ENCODE peak calls at places on chromosomes 5 and 9, in nine cellular contexts. J is effector memory CD8-positive, alpha-beta T cell; K is NAMALWA; U is RWPE1; M is SK-N-SH; I is activated CD4-positive, alpha-beta T cell treated with anti-CD3 and anti-CD28 coated beads for 36 hours; S is dorsolateral prefrontal cortex; E is cardiac muscle cell; Z is aorta. F is an unnamed sample.

GRCh38 chr9:95742821-95743220 is 132.7 kb upstream of the ERCC6L2 start:
- DNase-seq in J (no peak), M (no peak), K (no peak), Z (no peak), I (no peak), U (no peak), S (no peak), E (no peak), F (no peak)

GRCh38 chr5:53425598-53426516 is 54.6 kb upstream of the FST start:
- DNase-seq in K (peak), I (peak), E (peak), Z (no peak), J (no peak), M (peak), U (peak), S (no peak), F (no peak)

GRCh38 chr9:130352586-130353285 is 87.2 kb downstream of the HMCN2 start:
- DNase-seq in J (no peak), E (no peak), I (no peak), Z (no peak), M (no peak), U (no peak), S (no peak), K (no peak), F (no peak)

GRCh38 chr5:57494104-57495098 is 11.8 kb upstream of the ACTBL2 start:
- DNase-seq in S (no peak), U (peak), E (peak), Z (peak), K (no peak), M (no peak), I (peak), J (no peak), F (no peak)

GRCh38 chr5:133990396-133990795 is 14.4 kb downstream of the VDAC1 start:
- DNase-seq in Z (no peak), K (peak), E (no peak), S (no peak), J (no peak), M (no peak), I (no peak), U (no peak), F (no peak)

GRCh38 chr5:1655496-1656270 is 131.9 kb upstream of the LPCAT1 start:
- DNase-seq in M (peak), K (no peak), E (no peak), U (no peak), J (no peak), Z (no peak), I (no peak), S (no peak), F (peak)

GRCh38 chr9:114004221-114004716 is 73.8 kb downstream of the AMBP start:
- DNase-seq in K (no peak), S (peak), E (peak), M (no peak), Z (peak), U (no peak), I (no peak), J (no peak), F (peak)

GRCh38 chr5:159969966-159970365 is 39.0 kb upstream of the TTC1 start:
- DNase-seq in U (no peak), J (no peak), I (no peak), M (no peak), S (no peak), E (no peak), K (no peak), Z (no peak), F (no peak)

GRCh38 chr5:172411423-172412111 is 42.8 kb downstream of the SH3PXD2B start:
- DNase-seq in J (no peak), Z (no peak), S (no peak), U (no peak), K (no peak), M (no peak), I (peak), E (no peak), F (no peak)

GRCh38 chr5:133273661-133274596 is 222.1 kb downstream of the HSPA4 start:
- DNase-seq in M (no peak), U (no peak), S (no peak), Z (no peak), E (no peak), J (no peak), K (no peak), I (no peak), F (no peak)

GRCh38 chr9:37619806-37620205 is 27.4 kb upstream of the TOMM5 start:
- DNase-seq in Z (no peak), S (no peak), M (no peak), K (no peak), J (no peak), E (no peak), I (no peak), U (no peak), F (no peak)

GRCh38 chr5:108430931-108431608 is 49.2 kb upstream of the FBXL17 start:
- DNase-seq in J (no peak), U (no peak), K (no peak), Z (no peak), I (no peak), M (no peak), E (no peak), S (no peak), F (no peak)

GRCh38 chr5:92916036-92916435 is 665.0 kb downstream of the NR2F1-AS1 start:
- DNase-seq in U (peak), I (no peak), S (no peak), Z (no peak), E (no peak), J (no peak), K (no peak), M (no peak), F (no peak)

GRCh38 chr5:1068895-1069719 is 42.8 kb downstream of the SLC12A7 start:
- DNase-seq in I (no peak), S (no peak), K (no peak), U (no peak), E (no peak), M (no peak), J (no peak), Z (no peak), F (no peak)

GRCh38 chr5:55039843-55040242 is 15.8 kb downstream of the GZMK start:
- DNase-seq in J (no peak), I (no peak), K (no peak), E (no peak), M (no peak), S (no peak), Z (no peak), U (no peak), F (no peak)

GRCh38 chr5:34586117-34586885 is 69.8 kb upstream of the RAI14 start:
- DNase-seq in K (no peak), I (peak), M (no peak), S (no peak), E (no peak), U (peak), J (no peak), Z (no peak), F (no peak)

GRCh38 chr9:133931059-133931458 is 61.1 kb downstream of the VAV2 start:
- DNase-seq in M (no peak), E (no peak), Z (no peak), U (no peak), I (no peak), K (no peak), S (no peak), J (no peak), F (no peak)

GRCh38 chr9:4138781-4139180 is 161.1 kb downstream of the GLIS3 start:
- DNase-seq in I (no peak), J (no peak), M (no peak), U (no peak), K (no peak), S (no peak), E (no peak), Z (no peak), F (no peak)

GRCh38 chr9:136697146-136697820 is 10.0 kb upstream of the AGPAT2 start:
- DNase-seq in J (no peak), Z (no peak), M (no peak), S (no peak), K (no peak), I (no peak), U (no peak), E (no peak), F (no peak)

GRCh38 chr5:175900131-175900530 is 28.8 kb downstream of the CPLX2 start:
- DNase-seq in U (no peak), E (no peak), Z (no peak), K (no peak), J (no peak), I (no peak), S (peak), M (no peak), F (no peak)

GRCh38 chr5:172114875-172115422 is 73.1 kb downstream of the STK10 start:
- DNase-seq in M (no peak), Z (no peak), E (no peak), U (no peak), I (peak), J (peak), S (no peak), K (peak), F (peak)

GRCh38 chr5:80408976-80409926 is 1.4 kb downstream of the ZFYVE16 start:
- DNase-seq in I (no peak), U (no peak), S (no peak), M (peak), K (peak), E (peak), J (no peak), Z (no peak), F (no peak)

GRCh38 chr9:76610009-76610352 is 151.0 kb downstream of the GCNT1 start:
- DNase-seq in I (no peak), S (peak), M (no peak), K (no peak), Z (peak), J (no peak), U (no peak), E (no peak), F (no peak)

GRCh38 chr9:121434946-121435345 is 64.7 kb downstream of the GGTA1 start:
- DNase-seq in U (no peak), I (no peak), S (no peak), E (peak), M (no peak), J (no peak), K (no peak), Z (no peak), F (no peak)

GRCh38 chr5:93280518-93280917 is 300.5 kb downstream of the NR2F1-AS1 start:
- DNase-seq in K (no peak), E (no peak), U (no peak), J (no peak), S (no peak), I (no peak), M (no peak), Z (no peak), F (no peak)

GRCh38 chr5:140090251-140090650 is 23.7 kb upstream of the PURA start:
- DNase-seq in K (no peak), U (no peak), Z (no peak), I (no peak), J (no peak), M (no peak), S (no peak), E (no peak), F (no peak)

GRCh38 chr9:135239769-135240141 is 152.3 kb downstream of the OLFM1 start:
- DNase-seq in M (no peak), E (no peak), S (no peak), I (no peak), J (no peak), Z (no peak), U (no peak), K (no peak), F (peak)

GRCh38 chr9:132201780-132202703 is 40.2 kb downstream of the NTNG2 start:
- DNase-seq in Z (no peak), U (no peak), M (no peak), I (no peak), K (no peak), J (no peak), E (no peak), S (peak), F (no peak)

GRCh38 chr5:103258957-103259704 is 568 bp downstream of the MACIR start:
- DNase-seq in I (peak), K (peak), U (peak), J (peak), S (peak), M (peak), Z (peak), E (peak), F (peak)

GRCh38 chr5:115813719-115814118 is 2.7 kb downstream of the CDO1 start:
- DNase-seq in I (peak), J (no peak), E (no peak), S (no peak), Z (no peak), K (no peak), U (no peak), M (no peak), F (no peak)

GRCh38 chr5:5721881-5722280 is 299.4 kb downstream of the ICE1 start:
- DNase-seq in M (no peak), U (peak), E (no peak), S (no peak), K (no peak), Z (no peak), I (no peak), J (no peak), F (no peak)

GRCh38 chr9:127803507-127804352 is 1.0 kb downstream of the FPGS start:
- DNase-seq in I (peak), S (no peak), U (peak), Z (peak), J (no peak), M (peak), E (no peak), K (peak), F (no peak)

GRCh38 chr5:1186351-1187233 is 14.8 kb upstream of the SLC6A19 start:
- DNase-seq in J (no peak), M (no peak), S (no peak), E (no peak), K (no peak), Z (peak), U (no peak), I (no peak), F (no peak)

GRCh38 chr9:76810377-76810957 is 46.2 kb downstream of the PCA3 start:
- DNase-seq in M (peak), K (peak), S (peak), U (peak), I (peak), E (peak), Z (no peak), J (no peak), F (no peak)

F was measured in cardiac septum.